ENCODE peak calls at places on chromosomes 13 and 19, in ten cellular contexts. F is pons; A is activated T-helper 1 cell treated with anti-CD3 and anti-CD28 coated beads, Interleukin-12 subunit alpha, Interleukin-12 subunit beta, Interleukin-2, Interleukin-4 antibody, amounts not matched to agents 30 ng/mL and 10 ng/mL and 1 ng/mL, durations not matched to agents 14 hours and 24 hours and 36 hours; Y is ELR; W is CD8-positive, alpha-beta T cell; J is A549; L is uterus; E is breast epithelium; X is SK-MEL-5; T is heart right ventricle. I is an unnamed sample.

GRCh38 chr13:109199280-109199679 is 569.9 kb downstream of the MYO16 start:
- DNase-seq in F (no peak), A (no peak), Y (no peak), W (no peak), J (no peak), L (no peak), E (no peak), X (no peak), T (no peak), I (no peak)

GRCh38 chr13:23767806-23768205 is 121.4 kb downstream of the MIPEP start:
- DNase-seq in F (no peak), A (no peak), Y (peak; percentile 15), W (no peak), J (no peak), L (no peak), E (no peak), X (no peak), T (no peak), I (no peak)

GRCh38 chr13:37662624-37663023 is 64.1 kb upstream of the POSTN start:
- DNase-seq in F (no peak), A (no peak), Y (no peak), W (no peak), J (no peak), L (no peak), E (no peak), X (no peak), T (no peak), I (no peak)

GRCh38 chr19:14118165-14119051 is 846 bp upstream of the PRKACA start:
- DNase-seq in F (peak; percentile 85), A (no peak), Y (peak; percentile 49), W (peak; percentile 56), J (no peak), L (peak; percentile 91), E (peak; percentile 72), X (no peak), T (peak; percentile 78), I (peak; percentile 77)

GRCh38 chr13:34863360-34864135 is 78.5 kb upstream of the NBEA start:
- DNase-seq in F (no peak), A (no peak), Y (peak; percentile 82), W (no peak), J (peak; percentile 48), L (no peak), E (no peak), X (no peak), T (no peak), I (no peak)

GRCh38 chr13:40539954-40540706 is 126.3 kb downstream of the FOXO1 start:
- DNase-seq in F (no peak), A (no peak), Y (peak; percentile 75), W (no peak), J (peak; percentile 30), L (no peak), E (no peak), X (peak; percentile 40), T (no peak), I (no peak)

GRCh38 chr13:98173431-98173921 is 3.6 kb downstream of the RNF113B start:
- DNase-seq in F (peak; percentile 39), A (no peak), Y (peak; percentile 97), W (no peak), J (no peak), L (peak; percentile 42), E (no peak), X (peak; percentile 45), T (no peak), I (no peak)

GRCh38 chr19:44718441-44719261 is 19.7 kb downstream of the CEACAM16 start:
- DNase-seq in F (peak; percentile 55), A (no peak), Y (peak; percentile 44), W (no peak), J (peak; percentile 90), L (peak; percentile 78), E (peak; percentile 85), X (no peak), T (peak; percentile 89), I (peak; percentile 78)

GRCh38 chr13:97191143-97191542 is 31.0 kb upstream of the MBNL2 start:
- DNase-seq in F (peak; percentile 24), A (no peak), Y (no peak), W (no peak), J (no peak), L (no peak), E (no peak), X (no peak), T (no peak), I (no peak)

GRCh38 chr13:59261928-59262488 is 901.7 kb downstream of the DIAPH3 start:
- DNase-seq in F (peak; percentile 67), A (no peak), Y (no peak), W (no peak), J (no peak), L (no peak), E (no peak), X (peak; percentile 78), T (no peak), I (no peak)

GRCh38 chr19:3266792-3267469 is 42.5 kb downstream of the CELF5 start:
- DNase-seq in F (no peak), A (no peak), Y (no peak), W (no peak), J (no peak), L (no peak), E (no peak), X (no peak), T (no peak), I (no peak)

GRCh38 chr19:29287061-29287460 is 74.1 kb upstream of the UQCRFS1 start:
- DNase-seq in F (no peak), A (no peak), Y (no peak), W (no peak), J (no peak), L (no peak), E (no peak), X (no peak), T (no peak), I (no peak)

GRCh38 chr13:110382229-110382628 is 75.1 kb downstream of the COL4A2 start:
- DNase-seq in F (no peak), A (no peak), Y (peak; percentile 91), W (no peak), J (no peak), L (no peak), E (no peak), X (no peak), T (no peak), I (no peak)

I was measured in left ventricle myocardium inferior.